ENCODE peak calls at places on chromosome 3, in six cellular contexts. J, G, C, W, O and P are unnamed samples.

GRCh38 chr3:14479591-14479990 is 60.6 kb downstream of the GRIP2 start:
- DNase-seq in J (no peak), G (no peak), C (no peak), W (no peak), O (peak), P (no peak)

GRCh38 chr3:137035631-137036030 is 77.8 kb downstream of the IL20RB start:
- DNase-seq in J (no peak), G (peak), C (no peak), W (no peak), O (no peak), P (no peak)

GRCh38 chr3:149553781-149554451 is 79.4 kb downstream of the TM4SF4 start:
- DNase-seq in J (peak), G (peak), C (peak), W (peak), O (no peak), P (no peak)

GRCh38 chr3:63964287-63965073 is 52.3 kb upstream of the SCAANT1 start:
- DNase-seq in J (no peak), G (peak), C (no peak), W (no peak), O (no peak), P (no peak)

GRCh38 chr3:99562990-99563607 is 75.3 kb upstream of the COL8A1 start:
- DNase-seq in J (no peak), G (no peak), C (no peak), W (no peak), O (no peak), P (no peak)

GRCh38 chr3:181316481-181316880 is 326.9 kb upstream of the DNAJC19 start:
- DNase-seq in J (no peak), G (peak), C (no peak), W (no peak), O (no peak), P (no peak)

GRCh38 chr3:72152551-72153476 is 367.9 kb upstream of the PROK2 start:
- DNase-seq in J (peak), G (no peak), C (peak), W (peak), O (peak), P (no peak)

GRCh38 chr3:17602126-17602525 is 140.3 kb downstream of the TBC1D5 start:
- DNase-seq in J (no peak), G (no peak), C (no peak), W (no peak), O (no peak), P (no peak)

GRCh38 chr3:95055288-95055687 is 992.4 kb downstream of the NSUN3 start:
- DNase-seq in J (no peak), G (no peak), C (no peak), W (no peak), O (no peak), P (no peak)

GRCh38 chr3:78659386-78659987 is 1108.3 kb downstream of the ROBO1 start:
- DNase-seq in J (no peak), G (peak), C (no peak), W (no peak), O (no peak), P (peak)

GRCh38 chr3:158053386-158053785 is 52.8 kb downstream of the SHOX2 start:
- DNase-seq in J (no peak), G (no peak), C (no peak), W (no peak), O (no peak), P (no peak)

GRCh38 chr3:38461086-38461390 is 7.3 kb downstream of the ACVR2B start:
- DNase-seq in J (no peak), G (no peak), C (no peak), W (no peak), O (no peak), P (no peak)

GRCh38 chr3:38459499-38460048 is 5.9 kb downstream of the ACVR2B start:
- DNase-seq in J (no peak), G (no peak), C (no peak), W (no peak), O (no peak), P (no peak)

GRCh38 chr3:38460377-38461085 is 6.8 kb downstream of the ACVR2B start:
- DNase-seq in J (no peak), G (peak), C (no peak), W (no peak), O (peak), P (no peak)

GRCh38 chr3:38457111-38458003 is 3.7 kb downstream of the ACVR2B start:
- DNase-seq in J (no peak), G (no peak), C (no peak), W (no peak), O (no peak), P (no peak)

DNA sequence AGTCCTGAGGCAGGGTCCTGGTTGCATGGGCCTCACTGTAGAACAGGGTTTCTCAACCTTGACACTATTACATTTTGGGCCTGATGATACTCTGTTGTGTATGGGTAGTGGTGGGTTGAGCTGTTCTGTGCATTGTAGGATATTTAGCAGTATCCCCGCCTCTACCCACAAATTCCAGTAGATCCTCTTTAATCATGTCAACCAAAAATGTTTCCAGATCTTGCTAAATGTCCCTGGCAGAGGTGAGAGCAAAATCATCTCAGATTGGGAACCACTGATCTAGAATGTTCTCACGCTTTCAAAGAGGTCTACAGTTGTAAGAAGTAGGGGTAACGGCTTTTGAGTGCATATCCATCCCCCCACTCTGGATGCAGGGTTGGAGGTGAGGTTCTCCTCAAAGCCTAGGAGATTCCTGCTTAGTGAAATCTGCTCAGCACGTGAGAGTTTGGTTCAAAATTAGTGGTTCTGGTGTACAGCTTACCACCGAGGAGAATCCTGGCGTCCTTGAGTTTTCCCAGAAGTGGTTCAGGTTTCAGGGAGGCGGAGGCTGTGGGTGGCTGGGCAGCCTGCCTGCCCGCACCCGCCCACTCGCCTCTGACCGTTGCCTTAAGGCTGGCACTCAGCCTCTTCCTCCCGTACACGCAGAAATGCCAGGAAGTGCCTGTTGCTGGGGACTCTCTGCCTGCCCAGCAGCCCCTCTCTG is 5.3 kb downstream of the ACVR2B start:
- DNase-seq in J (no peak), G (no peak), C (no peak), W (peak), O (peak), P (no peak)
- H3K27ac ChIP-seq in J (peak), G (no peak), C (peak), W (peak), O (peak), P (no peak)

DNA sequence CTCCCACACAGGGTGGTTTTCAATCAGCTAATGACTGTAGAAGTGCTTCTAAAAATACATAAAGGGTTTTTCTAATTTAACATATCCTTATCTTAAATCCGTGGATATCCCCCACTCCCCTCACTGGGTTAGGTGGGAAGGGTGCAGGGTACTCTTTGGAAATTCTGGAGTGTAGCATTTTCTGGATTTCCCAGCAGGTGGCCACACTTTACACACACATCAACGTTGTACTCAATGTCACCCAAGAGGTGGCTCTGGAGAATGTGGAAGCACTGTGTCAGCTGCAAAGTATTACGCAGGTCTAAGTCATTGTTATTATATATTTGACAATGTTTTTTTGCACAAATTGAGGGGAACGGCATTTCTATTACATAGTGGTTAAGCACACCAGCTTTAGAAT is 168.8 kb downstream of the CHDH start:
- DNase-seq in J (no peak), G (peak), C (no peak), W (no peak), O (no peak), P (no peak)
- TF ChIP-seq CTCF in J (peak), G (peak), C (no peak), W (no peak), O (peak), P (no peak)

GRCh38 chr3:115084686-115085085 is 62.4 kb downstream of the ZBTB20 start:
- DNase-seq in J (no peak), G (no peak), C (no peak), W (no peak), O (no peak), P (no peak)

GRCh38 chr3:115085197-115085865 is 61.8 kb downstream of the ZBTB20 start:
- DNase-seq in J (no peak), G (peak), C (no peak), W (no peak), O (no peak), P (no peak)

GRCh38 chr3:115077501-115078250 is 69.4 kb downstream of the ZBTB20 start:
- DNase-seq in J (no peak), G (no peak), C (no peak), W (no peak), O (no peak), P (no peak)

GRCh38 chr3:115086379-115086778 is 60.7 kb downstream of the ZBTB20 start:
- DNase-seq in J (no peak), G (no peak), C (no peak), W (no peak), O (no peak), P (no peak)

DNA sequence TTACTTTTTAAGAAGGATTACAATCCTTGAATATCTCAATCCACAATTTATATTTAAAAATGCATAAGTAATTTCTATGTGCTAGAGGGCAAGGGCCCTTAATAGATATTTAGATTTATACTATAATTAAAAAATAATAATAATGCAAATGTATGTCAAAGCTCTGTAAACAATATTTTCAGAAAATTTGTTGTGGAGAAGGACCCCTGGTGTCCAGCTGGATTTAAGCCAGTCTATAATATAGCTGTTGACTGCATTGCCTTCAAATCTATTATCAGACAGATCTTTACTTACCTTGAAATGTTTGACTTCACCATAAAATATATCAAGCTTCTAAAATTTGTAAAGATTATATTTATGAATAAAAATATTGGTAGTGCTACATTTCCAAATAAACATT is 65.6 kb downstream of the ZBTB20 start:
- DNase-seq in J (no peak), G (no peak), C (no peak), W (no peak), O (no peak), P (no peak)
- H3K27ac ChIP-seq in J (no peak), G (no peak), C (no peak), W (no peak), O (no peak), P (no peak)

GRCh38 chr3:134752761-134753461 is 42.1 kb upstream of the EPHB1 start:
- DNase-seq in J (no peak), G (peak), C (no peak), W (no peak), O (peak), P (no peak)

GRCh38 chr3:134753999-134754742 is 40.9 kb upstream of the EPHB1 start:
- DNase-seq in J (no peak), G (no peak), C (no peak), W (no peak), O (peak), P (no peak)

GRCh38 chr3:134757549-134758069 is 37.5 kb upstream of the EPHB1 start:
- DNase-seq in J (no peak), G (no peak), C (no peak), W (no peak), O (no peak), P (no peak)

GRCh38 chr3:134755821-134756220 is 39.2 kb upstream of the EPHB1 start:
- DNase-seq in J (no peak), G (no peak), C (no peak), W (no peak), O (no peak), P (no peak)

GRCh38 chr3:134754768-134755559 is 40.1 kb upstream of the EPHB1 start:
- DNase-seq in J (peak), G (peak), C (no peak), W (no peak), O (peak), P (no peak)
- TF ChIP-seq CTCF in J (peak), G (peak), C (no peak), W (no peak), O (peak), P (no peak)

GRCh38 chr3:96086018-96086417 is 728.4 kb upstream of the EPHA6 start:
- DNase-seq in J (no peak), G (no peak), C (no peak), W (no peak), O (no peak), P (no peak)
- H3K27ac ChIP-seq in J (no peak), G (no peak), C (no peak), W (no peak), O (no peak), P (no peak)

DNA sequence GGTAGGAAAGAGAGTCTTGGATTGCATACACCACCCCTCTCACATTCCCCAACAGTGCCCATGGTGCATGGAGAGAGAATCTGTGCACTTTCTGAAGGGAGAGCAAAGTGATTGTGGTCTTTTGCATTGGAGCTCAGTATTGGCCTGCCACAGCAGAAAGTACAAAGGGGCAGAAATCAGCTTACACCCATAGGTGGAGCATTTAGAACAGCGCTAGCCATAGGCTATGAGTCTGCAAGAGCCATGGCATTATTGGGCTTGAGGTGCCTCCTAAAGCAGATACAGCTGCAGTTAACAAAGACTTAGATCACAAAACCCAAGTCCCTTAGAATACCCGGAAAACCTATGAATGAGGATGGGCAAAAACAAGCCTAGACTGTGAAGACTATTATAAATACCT is 21.8 kb downstream of the SI start:
- DNase-seq in J (no peak), G (no peak), C (no peak), W (no peak), O (no peak), P (no peak)
- TF ChIP-seq CTCF in J (no peak), G (no peak), C (no peak), W (no peak), O (no peak), P (no peak)

DNA sequence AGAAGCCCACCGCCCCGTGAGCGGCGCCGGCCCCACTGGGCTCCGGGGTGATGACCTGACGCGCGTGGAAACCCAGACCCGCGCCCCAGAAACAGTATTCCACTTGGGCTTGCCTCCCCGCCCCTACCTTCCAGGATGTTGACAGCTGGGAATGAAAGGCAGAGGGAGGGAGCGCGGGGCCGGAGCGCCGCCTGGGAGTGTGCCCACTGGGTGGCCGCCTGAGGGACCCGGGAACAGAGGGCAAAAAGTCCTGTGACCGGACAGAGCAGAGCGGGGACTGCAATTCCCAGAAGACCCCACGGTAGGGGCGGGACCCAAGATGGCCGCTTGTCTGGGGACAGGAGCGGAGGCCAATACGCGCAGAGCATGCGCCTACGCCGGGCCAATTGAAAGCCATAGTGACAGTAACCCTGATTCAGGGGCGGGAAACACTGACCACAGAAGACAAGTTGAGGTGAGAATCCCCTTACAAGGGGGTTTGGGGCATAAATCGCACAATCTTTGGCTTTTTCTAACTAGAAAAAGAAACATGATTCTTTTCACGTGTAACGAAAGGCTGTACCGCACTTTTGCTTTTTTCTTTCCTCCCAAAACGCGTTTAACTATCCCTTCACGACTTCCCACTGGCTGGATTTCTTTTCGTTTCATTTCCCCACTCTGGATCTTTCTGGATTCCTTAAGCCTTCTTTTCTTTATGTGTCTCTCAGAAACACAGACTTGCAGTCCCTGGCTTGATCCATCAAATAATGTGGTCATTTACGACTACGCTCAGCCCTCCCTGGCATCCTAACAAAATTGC is at the start of gene FHIT:
- DNase-seq in J (peak), G (peak), C (peak), W (peak), O (peak), P (peak)
- H3K27ac ChIP-seq in J (peak), G (peak), C (peak), W (peak), O (peak), P (peak)

DNA sequence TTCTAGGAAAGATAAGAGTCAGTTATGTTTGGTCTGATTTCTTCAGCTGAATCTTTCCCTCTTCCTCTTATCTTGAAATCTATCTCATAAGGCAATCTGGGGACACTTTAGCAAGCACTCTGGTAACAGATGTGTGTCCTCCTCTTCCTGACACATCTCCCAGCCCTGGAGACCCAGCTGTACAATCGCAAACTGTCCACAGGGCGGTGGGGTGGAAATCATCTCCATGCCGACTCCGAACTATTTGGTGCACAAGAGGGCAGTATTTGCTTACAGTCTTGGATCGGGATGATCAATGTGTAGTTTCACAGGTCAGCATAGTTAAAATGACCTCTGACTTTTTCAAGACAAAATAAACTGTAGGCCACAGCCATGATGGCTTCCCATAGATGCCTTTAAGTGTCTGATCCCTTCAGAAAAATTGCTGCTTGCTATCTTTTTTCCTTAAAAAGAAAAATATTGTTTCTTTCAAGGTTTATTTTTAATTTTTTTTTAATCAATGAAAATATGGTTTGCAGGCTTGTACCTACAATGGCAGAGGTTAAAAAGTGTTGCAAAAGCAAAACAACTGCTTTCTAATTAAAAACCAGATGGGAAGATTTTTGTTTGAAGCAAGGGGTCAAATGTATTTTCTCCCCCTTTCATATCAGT is 17.7 kb downstream of the EEFSEC start:
- DNase-seq in J (no peak), G (peak), C (no peak), W (peak), O (peak), P (no peak)
- TF ChIP-seq CTCF in J (peak), G (peak), C (peak), W (peak), O (peak), P (no peak)